ENCODE peak calls at places on chromosome 7, in four cellular contexts. Y is Right ventricle myocardium inferior, A is PC-3, J is Right ventricle myocardium superior. W is an unnamed sample.

GRCh38 chr7:90988996-90989765 is 275.1 kb upstream of the FZD1 start:
- ATAC-seq in Y (no peak), J (no peak), A (no peak), W (no peak)

GRCh38 chr7:150515752-150516151 is 1.1 kb downstream of the GIMAP7 start:
- ATAC-seq in A (no peak), J (peak), Y (peak), W (no peak)

GRCh38 chr7:38463277-38464224 is 167.6 kb downstream of the AMPH start:
- ATAC-seq in A (no peak), Y (no peak), J (no peak), W (no peak)

GRCh38 chr7:66198956-66199355 is 6.2 kb upstream of the TPST1 start:
- ATAC-seq in A (no peak), Y (no peak), J (no peak), W (no peak)

GRCh38 chr7:26399309-26399610 is 107.6 kb downstream of the SNX10 start:
- ATAC-seq in A (peak), J (peak), Y (peak), W (peak)

GRCh38 chr7:70884809-70885208 is 247.1 kb upstream of the GALNT17 start:
- ATAC-seq in A (no peak), J (no peak), Y (no peak), W (no peak)

GRCh38 chr7:98855610-98856009 is 14.2 kb downstream of the TMEM130 start:
- ATAC-seq in A (no peak), Y (no peak), J (no peak), W (no peak)

GRCh38 chr7:8724080-8724718 is 290.8 kb downstream of the NXPH1 start:
- ATAC-seq in A (peak), J (no peak), Y (no peak), W (no peak)

GRCh38 chr7:122942059-122942458 is 53.4 kb downstream of the TAS2R16 start:
- ATAC-seq in Y (no peak), A (no peak), J (no peak), W (no peak)

GRCh38 chr7:137074386-137075030 is 206.1 kb downstream of the CHRM2 start:
- ATAC-seq in Y (no peak), A (peak), J (no peak), W (no peak)

GRCh38 chr7:2527505-2528464 is 8.2 kb downstream of the LFNG start:
- ATAC-seq in A (peak), Y (no peak), J (no peak), W (no peak)